ENCODE peak calls at places on chromosomes 12 and 14, in seven cellular contexts. One of them, this sample, is unnamed.
A peak's percentile ranks its signal among the peaks of the same experiment; 100 is the strongest.

GRCh38 chr14:77409131-77409533 is 14.2 kb downstream of the NOXRED1 start:
- DNase-seq in SK-N-SH: no peak
- DNase-seq in HCT116: peak; percentile 21
- DNase-seq in HepG2: peak; percentile 41
- DNase-seq in GM12878: no peak
- DNase-seq in K562: no peak
- DNase-seq in H1: no peak
- DNase-seq in this sample: no peak

GRCh38 chr12:68746572-68747180 is 700 bp downstream of the SLC35E3 start:
- DNase-seq in SK-N-SH: peak; percentile 68
- DNase-seq in K562: peak; percentile 32
- DNase-seq in GM12878: peak; percentile 13
- DNase-seq in H1: no peak
- DNase-seq in HCT116: no peak
- DNase-seq in HepG2: peak; percentile 48
- DNase-seq in this sample: peak; percentile 46

GRCh38 chr14:104805326-104805678 is 4.4 kb downstream of the ZBTB42 start:
- DNase-seq in SK-N-SH: peak; percentile 36
- DNase-seq in K562: peak; percentile 85
- DNase-seq in HCT116: peak; percentile 48
- DNase-seq in GM12878: no peak
- DNase-seq in H1: no peak
- DNase-seq in HepG2: no peak
- DNase-seq in this sample: peak; percentile 87

GRCh38 chr12:69123909-69124638 is 115.3 kb upstream of the CPSF6 start:
- DNase-seq in GM12878: no peak
- DNase-seq in HepG2: no peak
- DNase-seq in H1: no peak
- DNase-seq in SK-N-SH: no peak
- DNase-seq in K562: no peak
- DNase-seq in HCT116: no peak
- DNase-seq in this sample: no peak

GRCh38 chr14:31045501-31046080 is 19.4 kb upstream of the STRN3 start:
- DNase-seq in H1: no peak
- DNase-seq in HCT116: no peak
- DNase-seq in HepG2: no peak
- DNase-seq in K562: no peak
- DNase-seq in GM12878: no peak
- DNase-seq in SK-N-SH: no peak
- DNase-seq in this sample: no peak

GRCh38 chr12:120862664-120863063 is 41.5 kb downstream of the SPPL3 start:
- DNase-seq in H1: no peak
- DNase-seq in SK-N-SH: no peak
- DNase-seq in HCT116: no peak
- DNase-seq in GM12878: no peak
- DNase-seq in HepG2: no peak
- DNase-seq in K562: no peak
- DNase-seq in this sample: no peak

GRCh38 chr14:85534914-85535313 is 5.0 kb downstream of the FLRT2 start:
- DNase-seq in K562: no peak
- DNase-seq in GM12878: no peak
- DNase-seq in HepG2: no peak
- DNase-seq in SK-N-SH: no peak
- DNase-seq in HCT116: no peak
- DNase-seq in H1: no peak
- DNase-seq in this sample: no peak

GRCh38 chr14:35819591-35820540 is 6.3 kb upstream of the BRMS1L start:
- DNase-seq in GM12878: no peak
- DNase-seq in HepG2: no peak
- DNase-seq in H1: no peak
- DNase-seq in SK-N-SH: no peak
- DNase-seq in HCT116: no peak
- DNase-seq in K562: no peak
- DNase-seq in this sample: no peak

GRCh38 chr12:106296179-106296877 is 6.2 kb upstream of the TCP11L2 start:
- DNase-seq in SK-N-SH: no peak
- DNase-seq in GM12878: no peak
- DNase-seq in HepG2: peak; percentile 80
- DNase-seq in H1: no peak
- DNase-seq in K562: no peak
- DNase-seq in HCT116: peak; percentile 64
- DNase-seq in this sample: peak; percentile 68

GRCh38 chr14:98826618-98827017 is 445.4 kb downstream of the BCL11B start:
- DNase-seq in K562: no peak
- DNase-seq in SK-N-SH: no peak
- DNase-seq in GM12878: no peak
- DNase-seq in HCT116: no peak
- DNase-seq in H1: no peak
- DNase-seq in HepG2: no peak
- DNase-seq in this sample: no peak

GRCh38 chr14:69582207-69582606 is 7.5 kb upstream of the CCDC177 start:
- DNase-seq in HepG2: no peak
- DNase-seq in HCT116: no peak
- DNase-seq in H1: no peak
- DNase-seq in K562: no peak
- DNase-seq in SK-N-SH: no peak
- DNase-seq in GM12878: no peak
- DNase-seq in this sample: no peak

GRCh38 chr14:76777721-76778120 is 16.5 kb downstream of the VASH1 start:
- DNase-seq in GM12878: no peak
- DNase-seq in HCT116: no peak
- DNase-seq in SK-N-SH: no peak
- DNase-seq in HepG2: no peak
- DNase-seq in H1: no peak
- DNase-seq in K562: no peak
- DNase-seq in this sample: no peak

GRCh38 chr14:72124171-72124570 is 191.9 kb downstream of the RGS6 start:
- DNase-seq in K562: no peak
- DNase-seq in SK-N-SH: no peak
- DNase-seq in HepG2: no peak
- DNase-seq in GM12878: no peak
- DNase-seq in H1: no peak
- DNase-seq in HCT116: no peak
- DNase-seq in this sample: no peak

GRCh38 chr14:105022276-105022670 is 1.4 kb upstream of the CDCA4 start:
- DNase-seq in HepG2: no peak
- DNase-seq in K562: no peak
- DNase-seq in SK-N-SH: no peak
- DNase-seq in HCT116: no peak
- DNase-seq in H1: no peak
- DNase-seq in GM12878: no peak
- DNase-seq in this sample: no peak

GRCh38 chr12:121748218-121748570 is 35.6 kb downstream of the TMEM120B start:
- DNase-seq in K562: peak; percentile 25
- DNase-seq in HepG2: no peak
- DNase-seq in HCT116: no peak
- DNase-seq in SK-N-SH: no peak
- DNase-seq in GM12878: no peak
- DNase-seq in H1: no peak
- DNase-seq in this sample: no peak

GRCh38 chr12:6912164-6912956 is 2.0 kb upstream of the ENO2 start:
- DNase-seq in K562: no peak
- DNase-seq in SK-N-SH: no peak
- DNase-seq in H1: no peak
- DNase-seq in HepG2: no peak
- DNase-seq in GM12878: no peak
- DNase-seq in HCT116: no peak
- DNase-seq in this sample: no peak

GRCh38 chr12:19181666-19182426 is 52.3 kb downstream of the PLEKHA5 start:
- DNase-seq in GM12878: no peak
- DNase-seq in HepG2: no peak
- DNase-seq in HCT116: no peak
- DNase-seq in K562: no peak
- DNase-seq in SK-N-SH: no peak
- DNase-seq in H1: no peak
- DNase-seq in this sample: no peak

GRCh38 chr12:113131556-113131955 is 4.0 kb downstream of the RASAL1 start:
- DNase-seq in K562: no peak
- DNase-seq in SK-N-SH: peak; percentile 23
- DNase-seq in HCT116: no peak
- DNase-seq in HepG2: no peak
- DNase-seq in H1: no peak
- DNase-seq in GM12878: no peak
- DNase-seq in this sample: no peak

GRCh38 chr14:105315211-105315721 is 718 bp downstream of the PACS2 start:
- DNase-seq in GM12878: no peak
- DNase-seq in HCT116: peak; percentile 27
- DNase-seq in HepG2: peak; percentile 41
- DNase-seq in K562: no peak
- DNase-seq in H1: no peak
- DNase-seq in SK-N-SH: peak; percentile 68
- DNase-seq in this sample: peak; percentile 74

GRCh38 chr12:116614194-116614885 is 55.2 kb downstream of the MAP1LC3B2 start:
- DNase-seq in H1: no peak
- DNase-seq in HCT116: no peak
- DNase-seq in K562: no peak
- DNase-seq in SK-N-SH: no peak
- DNase-seq in HepG2: no peak
- DNase-seq in GM12878: no peak
- DNase-seq in this sample: no peak

GRCh38 chr12:92518071-92518470 is 184.7 kb upstream of the PLEKHG7 start:
- DNase-seq in HepG2: no peak
- DNase-seq in K562: no peak
- DNase-seq in SK-N-SH: no peak
- DNase-seq in H1: no peak
- DNase-seq in HCT116: no peak
- DNase-seq in GM12878: no peak
- DNase-seq in this sample: no peak

GRCh38 chr14:94713115-94713514 is 56.8 kb downstream of the GSC start:
- DNase-seq in HepG2: no peak
- DNase-seq in SK-N-SH: no peak
- DNase-seq in K562: no peak
- DNase-seq in H1: no peak
- DNase-seq in GM12878: no peak
- DNase-seq in HCT116: no peak
- DNase-seq in this sample: no peak

GRCh38 chr14:79543966-79544365 is 667.3 kb downstream of the DIO2 start:
- DNase-seq in GM12878: no peak
- DNase-seq in SK-N-SH: peak; percentile 1
- DNase-seq in HCT116: no peak
- DNase-seq in HepG2: no peak
- DNase-seq in H1: peak; percentile 38
- DNase-seq in K562: peak; percentile 15
- DNase-seq in this sample: no peak

GRCh38 chr14:71668186-71668912 is 263.9 kb upstream of the RGS6 start:
- DNase-seq in HCT116: no peak
- DNase-seq in SK-N-SH: no peak
- DNase-seq in HepG2: no peak
- DNase-seq in GM12878: no peak
- DNase-seq in H1: no peak
- DNase-seq in K562: no peak
- DNase-seq in this sample: no peak

GRCh38 chr12:115199831-115200230 is 515.9 kb upstream of the TBX3 start:
- DNase-seq in HCT116: no peak
- DNase-seq in K562: no peak
- DNase-seq in SK-N-SH: no peak
- DNase-seq in GM12878: no peak
- DNase-seq in H1: no peak
- DNase-seq in HepG2: no peak
- DNase-seq in this sample: no peak

DNA sequence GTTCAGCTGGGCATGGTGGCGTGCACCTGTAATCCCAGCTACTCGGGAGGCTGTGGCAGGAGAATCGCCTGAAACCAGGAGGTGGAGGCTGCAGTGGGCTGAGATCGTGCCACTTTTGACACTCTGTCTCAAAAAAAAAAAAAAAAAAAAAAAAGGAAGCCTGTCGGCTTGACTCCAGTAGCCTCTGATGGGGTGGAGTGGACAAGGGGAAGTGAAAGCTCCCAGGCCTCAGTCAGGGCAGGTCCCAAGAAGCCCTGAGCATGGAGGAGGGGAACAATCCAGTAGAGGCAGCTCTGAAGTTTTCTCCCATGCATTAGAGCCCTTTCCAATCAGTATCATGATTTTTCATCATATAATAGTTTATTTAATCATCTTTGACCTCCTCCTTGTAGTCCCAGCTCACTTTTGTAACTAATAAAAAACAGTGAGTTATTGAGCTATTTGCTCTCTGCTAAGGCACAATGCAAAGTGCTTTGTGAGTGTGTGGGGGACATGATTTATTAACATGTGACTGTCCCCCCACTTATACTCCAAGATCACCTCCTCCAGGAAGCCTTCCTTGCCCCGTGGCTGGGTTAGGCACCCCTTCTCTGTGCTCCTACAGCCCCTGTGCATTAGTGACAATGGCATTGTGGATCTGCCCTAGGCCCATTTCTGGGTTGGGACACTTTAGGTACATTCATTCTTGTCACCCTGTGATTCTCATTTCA is 4.7 kb upstream of the SSH1 start:
- DNase-seq in K562: no peak
- DNase-seq in HepG2: no peak
- DNase-seq in GM12878: no peak
- DNase-seq in HCT116: no peak
- DNase-seq in H1: no peak
- DNase-seq in SK-N-SH: no peak
- DNase-seq in this sample: no peak
- TF ChIP-seq JUND in K562: no peak
- TF ChIP-seq JUND in HepG2: no peak
- TF ChIP-seq JUND in GM12878: no peak
- TF ChIP-seq JUND in HCT116: no peak
- TF ChIP-seq JUND in H1: no peak
- TF ChIP-seq JUND in SK-N-SH: no peak
- TF ChIP-seq JUND in this sample: no peak

GRCh38 chr12:127991408-127991940 is 275.5 kb upstream of the TMEM132C start:
- DNase-seq in HepG2: no peak
- DNase-seq in GM12878: no peak
- DNase-seq in K562: no peak
- DNase-seq in H1: no peak
- DNase-seq in HCT116: no peak
- DNase-seq in SK-N-SH: no peak
- DNase-seq in this sample: no peak
- TF ChIP-seq JUND in HepG2: no peak
- TF ChIP-seq JUND in GM12878: no peak
- TF ChIP-seq JUND in K562: no peak
- TF ChIP-seq JUND in H1: no peak
- TF ChIP-seq JUND in HCT116: no peak
- TF ChIP-seq JUND in SK-N-SH: no peak
- TF ChIP-seq JUND in this sample: no peak

GRCh38 chr12:124752437-124753229 is 111.0 kb downstream of the SCARB1 start:
- DNase-seq in K562: no peak
- DNase-seq in HCT116: no peak
- DNase-seq in HepG2: no peak
- DNase-seq in SK-N-SH: no peak
- DNase-seq in H1: no peak
- DNase-seq in GM12878: no peak
- DNase-seq in this sample: no peak
- TF ChIP-seq JUND in K562: no peak
- TF ChIP-seq JUND in HCT116: no peak
- TF ChIP-seq JUND in HepG2: no peak
- TF ChIP-seq JUND in SK-N-SH: no peak
- TF ChIP-seq JUND in H1: no peak
- TF ChIP-seq JUND in GM12878: no peak
- TF ChIP-seq JUND in this sample: no peak

GRCh38 chr12:2412305-2412643 is 359.5 kb downstream of the CACNA1C start:
- DNase-seq in K562: peak; percentile 37
- DNase-seq in SK-N-SH: peak; percentile 35
- DNase-seq in GM12878: no peak
- DNase-seq in H1: no peak
- DNase-seq in HepG2: no peak
- DNase-seq in HCT116: no peak
- DNase-seq in this sample: no peak
- TF ChIP-seq JUND in K562: no peak
- TF ChIP-seq JUND in SK-N-SH: no peak
- TF ChIP-seq JUND in GM12878: no peak
- TF ChIP-seq JUND in H1: no peak
- TF ChIP-seq JUND in HepG2: no peak
- TF ChIP-seq JUND in HCT116: no peak
- TF ChIP-seq JUND in this sample: no peak